ENCODE peak calls at places on chromosome 7, in eight cellular contexts. One of them, this sample, is unnamed.

GRCh38 chr7:41053830-41054229 is 649.1 kb downstream of the INHBA start:
- DNase-seq in IMR-90: peak
- DNase-seq in WTC11: no peak
- DNase-seq in dorsolateral prefrontal cortex: no peak
- DNase-seq in colonic mucosa: no peak
- DNase-seq in fibroblast of lung: peak
- DNase-seq in PC-9: no peak
- DNase-seq in choroid plexus epithelial cell: peak
- DNase-seq in this sample: no peak

GRCh38 chr7:143882611-143883078 is 19.3 kb downstream of the TCAF1 start:
- DNase-seq in WTC11: peak
- DNase-seq in IMR-90: peak
- DNase-seq in dorsolateral prefrontal cortex: peak
- DNase-seq in colonic mucosa: peak
- DNase-seq in choroid plexus epithelial cell: peak
- DNase-seq in fibroblast of lung: peak
- DNase-seq in PC-9: no peak
- DNase-seq in this sample: no peak

GRCh38 chr7:149624419-149625338 is 127.1 kb upstream of the ZNF746 start:
- DNase-seq in IMR-90: peak
- DNase-seq in PC-9: peak
- DNase-seq in colonic mucosa: peak
- DNase-seq in WTC11: peak
- DNase-seq in fibroblast of lung: peak
- DNase-seq in choroid plexus epithelial cell: peak
- DNase-seq in dorsolateral prefrontal cortex: peak
- DNase-seq in this sample: peak

GRCh38 chr7:92698237-92698841 is 108.1 kb upstream of the FAM133B start:
- DNase-seq in choroid plexus epithelial cell: peak
- DNase-seq in WTC11: no peak
- DNase-seq in IMR-90: peak
- DNase-seq in fibroblast of lung: peak
- DNase-seq in PC-9: no peak
- DNase-seq in colonic mucosa: peak
- DNase-seq in dorsolateral prefrontal cortex: peak
- DNase-seq in this sample: no peak

GRCh38 chr7:30988346-30989005 is 24.7 kb downstream of the GHRHR start:
- DNase-seq in colonic mucosa: peak
- DNase-seq in WTC11: peak
- DNase-seq in choroid plexus epithelial cell: no peak
- DNase-seq in dorsolateral prefrontal cortex: peak
- DNase-seq in PC-9: peak
- DNase-seq in IMR-90: no peak
- DNase-seq in fibroblast of lung: no peak
- DNase-seq in this sample: no peak

GRCh38 chr7:2810682-2811471 is 33.2 kb downstream of the GNA12 start:
- DNase-seq in WTC11: no peak
- DNase-seq in dorsolateral prefrontal cortex: no peak
- DNase-seq in IMR-90: no peak
- DNase-seq in fibroblast of lung: no peak
- DNase-seq in PC-9: no peak
- DNase-seq in colonic mucosa: no peak
- DNase-seq in choroid plexus epithelial cell: no peak
- DNase-seq in this sample: no peak

GRCh38 chr7:47778153-47778661 is 170.1 kb downstream of the PKD1L1 start:
- DNase-seq in IMR-90: no peak
- DNase-seq in PC-9: peak
- DNase-seq in fibroblast of lung: peak
- DNase-seq in WTC11: no peak
- DNase-seq in colonic mucosa: no peak
- DNase-seq in dorsolateral prefrontal cortex: no peak
- DNase-seq in choroid plexus epithelial cell: no peak
- DNase-seq in this sample: no peak

GRCh38 chr7:127706766-127707165 is 54.8 kb downstream of the SND1 start:
- DNase-seq in WTC11: no peak
- DNase-seq in choroid plexus epithelial cell: no peak
- DNase-seq in colonic mucosa: no peak
- DNase-seq in dorsolateral prefrontal cortex: no peak
- DNase-seq in IMR-90: no peak
- DNase-seq in PC-9: no peak
- DNase-seq in fibroblast of lung: no peak
- DNase-seq in this sample: no peak

GRCh38 chr7:82164813-82165212 is 278.8 kb downstream of the CACNA2D1 start:
- DNase-seq in dorsolateral prefrontal cortex: no peak
- DNase-seq in PC-9: peak
- DNase-seq in IMR-90: peak
- DNase-seq in WTC11: no peak
- DNase-seq in fibroblast of lung: peak
- DNase-seq in choroid plexus epithelial cell: peak
- DNase-seq in colonic mucosa: peak
- DNase-seq in this sample: no peak

GRCh38 chr7:123798527-123799188 is 46.3 kb upstream of the HYAL4 start:
- DNase-seq in PC-9: peak
- DNase-seq in IMR-90: no peak
- DNase-seq in fibroblast of lung: peak
- DNase-seq in dorsolateral prefrontal cortex: no peak
- DNase-seq in colonic mucosa: no peak
- DNase-seq in WTC11: no peak
- DNase-seq in choroid plexus epithelial cell: peak
- DNase-seq in this sample: no peak

GRCh38 chr7:68730871-68731403 is 867.3 kb upstream of the AUTS2 start:
- DNase-seq in dorsolateral prefrontal cortex: no peak
- DNase-seq in choroid plexus epithelial cell: no peak
- DNase-seq in IMR-90: no peak
- DNase-seq in WTC11: no peak
- DNase-seq in PC-9: peak
- DNase-seq in fibroblast of lung: peak
- DNase-seq in colonic mucosa: no peak
- DNase-seq in this sample: no peak

GRCh38 chr7:499853-500485 is 19.7 kb downstream of the PDGFA start:
- DNase-seq in choroid plexus epithelial cell: no peak
- DNase-seq in WTC11: no peak
- DNase-seq in IMR-90: no peak
- DNase-seq in dorsolateral prefrontal cortex: no peak
- DNase-seq in colonic mucosa: no peak
- DNase-seq in PC-9: no peak
- DNase-seq in fibroblast of lung: no peak
- DNase-seq in this sample: no peak

GRCh38 chr7:40093631-40094350 is 40.6 kb downstream of the MPLKIP start:
- DNase-seq in WTC11: no peak
- DNase-seq in fibroblast of lung: no peak
- DNase-seq in dorsolateral prefrontal cortex: no peak
- DNase-seq in PC-9: no peak
- DNase-seq in choroid plexus epithelial cell: no peak
- DNase-seq in colonic mucosa: no peak
- DNase-seq in IMR-90: no peak
- DNase-seq in this sample: no peak

GRCh38 chr7:92279429-92280031 is 33.8 kb downstream of the ANKIB1 start:
- DNase-seq in dorsolateral prefrontal cortex: no peak
- DNase-seq in WTC11: no peak
- DNase-seq in IMR-90: no peak
- DNase-seq in choroid plexus epithelial cell: no peak
- DNase-seq in colonic mucosa: no peak
- DNase-seq in PC-9: no peak
- DNase-seq in fibroblast of lung: no peak
- DNase-seq in this sample: no peak

GRCh38 chr7:1460757-1461639 is 1.7 kb upstream of the MICALL2 start:
- DNase-seq in PC-9: no peak
- DNase-seq in choroid plexus epithelial cell: peak
- DNase-seq in dorsolateral prefrontal cortex: no peak
- DNase-seq in IMR-90: peak
- DNase-seq in WTC11: no peak
- DNase-seq in fibroblast of lung: peak
- DNase-seq in colonic mucosa: peak
- DNase-seq in this sample: no peak

GRCh38 chr7:13016633-13017324 is 329.3 kb downstream of the ARL4A start:
- DNase-seq in WTC11: no peak
- DNase-seq in dorsolateral prefrontal cortex: no peak
- DNase-seq in fibroblast of lung: peak
- DNase-seq in colonic mucosa: no peak
- DNase-seq in choroid plexus epithelial cell: peak
- DNase-seq in IMR-90: peak
- DNase-seq in PC-9: no peak
- DNase-seq in this sample: no peak

GRCh38 chr7:49327155-49327554 is 402.8 kb downstream of the CDC14C start:
- DNase-seq in dorsolateral prefrontal cortex: no peak
- DNase-seq in choroid plexus epithelial cell: no peak
- DNase-seq in WTC11: no peak
- DNase-seq in colonic mucosa: no peak
- DNase-seq in fibroblast of lung: no peak
- DNase-seq in PC-9: no peak
- DNase-seq in IMR-90: no peak
- DNase-seq in this sample: no peak
- TF ChIP-seq CTCF in dorsolateral prefrontal cortex: no peak
- TF ChIP-seq CTCF in choroid plexus epithelial cell: no peak
- TF ChIP-seq CTCF in WTC11: no peak
- TF ChIP-seq CTCF in colonic mucosa: no peak
- TF ChIP-seq CTCF in fibroblast of lung: no peak
- TF ChIP-seq CTCF in PC-9: no peak
- TF ChIP-seq CTCF in IMR-90: no peak
- TF ChIP-seq CTCF in this sample: no peak

DNA sequence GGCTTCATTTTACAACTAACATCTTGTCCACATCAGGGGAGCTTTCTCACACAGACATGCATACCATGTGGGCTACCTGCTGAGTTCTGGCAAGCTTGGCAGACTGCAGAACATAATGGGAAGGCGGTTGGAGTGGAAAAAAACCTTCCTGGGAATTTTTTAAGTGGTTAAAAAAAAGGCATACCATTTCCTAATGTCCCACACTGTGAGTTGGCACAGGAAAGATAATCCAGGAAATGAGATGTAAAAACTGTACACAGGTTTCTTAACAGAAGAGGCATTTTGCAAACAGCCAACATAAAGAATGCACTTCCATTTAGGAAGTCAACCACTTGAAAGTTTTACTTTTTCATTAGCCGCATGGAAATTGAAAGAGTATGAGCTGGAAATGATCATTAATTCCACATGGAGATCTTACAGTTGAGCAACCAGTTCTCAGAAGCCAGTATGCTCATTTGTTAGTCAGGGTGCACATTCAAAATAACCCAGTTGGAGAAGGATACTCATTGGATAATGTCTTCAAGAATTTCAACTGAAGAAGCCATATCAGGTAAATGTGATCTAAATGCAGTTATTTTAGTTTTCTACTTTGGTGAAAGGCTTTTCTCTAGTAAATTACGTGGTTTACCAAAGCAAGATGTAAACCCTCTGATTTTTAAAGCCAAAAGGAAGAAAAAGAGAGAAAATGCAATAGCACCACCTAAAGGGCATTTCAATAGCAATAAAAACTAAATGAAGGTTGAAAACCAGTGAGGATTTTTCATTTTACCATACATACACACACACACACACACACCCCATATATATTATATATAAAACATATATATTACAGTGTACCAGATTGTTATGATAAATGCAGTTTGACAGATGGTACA is 194.0 kb downstream of the TAX1BP1 start:
- DNase-seq in PC-9: no peak
- DNase-seq in fibroblast of lung: peak
- DNase-seq in colonic mucosa: no peak
- DNase-seq in IMR-90: no peak
- DNase-seq in WTC11: peak
- DNase-seq in dorsolateral prefrontal cortex: no peak
- DNase-seq in choroid plexus epithelial cell: peak
- DNase-seq in this sample: no peak
- TF ChIP-seq CTCF in PC-9: peak
- TF ChIP-seq CTCF in fibroblast of lung: peak
- TF ChIP-seq CTCF in colonic mucosa: no peak
- TF ChIP-seq CTCF in IMR-90: peak
- TF ChIP-seq CTCF in WTC11: no peak
- TF ChIP-seq CTCF in dorsolateral prefrontal cortex: peak
- TF ChIP-seq CTCF in choroid plexus epithelial cell: peak
- TF ChIP-seq CTCF in this sample: peak

GRCh38 chr7:27382307-27382706 is 139.7 kb downstream of the EVX1 start:
- DNase-seq in fibroblast of lung: no peak
- DNase-seq in PC-9: no peak
- DNase-seq in colonic mucosa: no peak
- DNase-seq in dorsolateral prefrontal cortex: no peak
- DNase-seq in choroid plexus epithelial cell: no peak
- DNase-seq in WTC11: no peak
- DNase-seq in IMR-90: no peak
- DNase-seq in this sample: no peak

GRCh38 chr7:27374958-27375841 is 132.6 kb downstream of the EVX1 start:
- DNase-seq in IMR-90: no peak
- DNase-seq in choroid plexus epithelial cell: no peak
- DNase-seq in WTC11: no peak
- DNase-seq in colonic mucosa: no peak
- DNase-seq in dorsolateral prefrontal cortex: no peak
- DNase-seq in fibroblast of lung: no peak
- DNase-seq in PC-9: no peak
- DNase-seq in this sample: no peak

GRCh38 chr7:27375958-27376357 is 133.4 kb downstream of the EVX1 start:
- DNase-seq in colonic mucosa: no peak
- DNase-seq in dorsolateral prefrontal cortex: no peak
- DNase-seq in WTC11: peak
- DNase-seq in choroid plexus epithelial cell: peak
- DNase-seq in fibroblast of lung: no peak
- DNase-seq in PC-9: no peak
- DNase-seq in IMR-90: no peak
- DNase-seq in this sample: no peak

GRCh38 chr7:27377988-27378387 is 135.4 kb downstream of the EVX1 start:
- DNase-seq in WTC11: peak
- DNase-seq in IMR-90: no peak
- DNase-seq in PC-9: no peak
- DNase-seq in choroid plexus epithelial cell: no peak
- DNase-seq in colonic mucosa: no peak
- DNase-seq in fibroblast of lung: no peak
- DNase-seq in dorsolateral prefrontal cortex: no peak
- DNase-seq in this sample: no peak
- TF ChIP-seq CTCF in WTC11: no peak
- TF ChIP-seq CTCF in IMR-90: no peak
- TF ChIP-seq CTCF in PC-9: no peak
- TF ChIP-seq CTCF in choroid plexus epithelial cell: peak
- TF ChIP-seq CTCF in colonic mucosa: no peak
- TF ChIP-seq CTCF in fibroblast of lung: no peak
- TF ChIP-seq CTCF in dorsolateral prefrontal cortex: no peak
- TF ChIP-seq CTCF in this sample: no peak

DNA sequence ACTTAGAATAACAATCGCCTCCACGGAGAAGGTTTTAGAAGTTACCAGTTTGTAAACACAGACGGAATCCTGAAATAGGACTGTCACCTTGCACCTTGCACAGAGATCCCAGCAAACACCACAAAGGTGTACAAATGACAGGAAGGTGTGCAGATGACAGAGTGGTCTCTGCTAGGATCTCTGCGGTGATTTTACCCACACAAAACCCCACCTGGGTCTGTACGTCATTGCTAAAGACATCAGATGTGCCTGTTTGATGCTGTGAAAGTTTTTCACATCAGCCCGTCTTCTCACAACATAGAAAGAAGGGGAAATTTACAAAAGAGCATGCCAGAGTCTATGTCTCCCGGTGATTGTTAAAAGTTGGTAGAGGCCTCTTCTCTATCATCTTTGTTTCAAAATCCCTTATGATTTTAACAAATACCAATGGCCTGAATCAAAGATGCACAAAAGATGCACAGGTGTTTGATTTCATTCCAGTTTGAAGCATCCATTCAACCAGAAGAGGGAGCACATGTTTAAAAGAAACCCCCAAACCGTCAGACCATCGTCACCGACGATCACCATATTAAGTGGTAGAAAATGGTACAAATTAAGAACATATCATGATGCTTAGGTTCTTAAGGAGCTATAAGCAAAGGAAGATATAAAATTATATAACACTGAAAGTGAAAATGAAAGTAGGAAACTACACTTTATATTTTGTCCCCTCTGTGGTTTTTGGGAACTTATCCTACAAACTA is 576.5 kb downstream of the PTPRN2 start:
- DNase-seq in WTC11: no peak
- DNase-seq in PC-9: no peak
- DNase-seq in choroid plexus epithelial cell: no peak
- DNase-seq in IMR-90: no peak
- DNase-seq in colonic mucosa: no peak
- DNase-seq in fibroblast of lung: no peak
- DNase-seq in dorsolateral prefrontal cortex: no peak
- DNase-seq in this sample: no peak
- TF ChIP-seq CTCF in WTC11: no peak
- TF ChIP-seq CTCF in PC-9: no peak
- TF ChIP-seq CTCF in choroid plexus epithelial cell: no peak
- TF ChIP-seq CTCF in IMR-90: no peak
- TF ChIP-seq CTCF in colonic mucosa: no peak
- TF ChIP-seq CTCF in fibroblast of lung: no peak
- TF ChIP-seq CTCF in dorsolateral prefrontal cortex: peak
- TF ChIP-seq CTCF in this sample: no peak